ENCODE peak calls at places on chromosome 2, in nine cellular contexts. D, M, R, H, O, V, U, F and G are unnamed samples.

GRCh38 chr2:239249781-239250180 is 151.0 kb downstream of the HDAC4 start:
- DNase-seq in H (peak; percentile 63), V (no peak), D (no peak), F (peak; percentile 86), O (no peak), U (no peak), R (no peak), M (no peak), G (no peak)

GRCh38 chr2:111120253-111121027 is at the start of gene BCL2L11:
- DNase-seq in R (peak; percentile 47), D (peak; percentile 82), M (peak; percentile 81), H (peak; percentile 81), O (peak; percentile 94), V (peak; percentile 96), U (no peak), F (peak; percentile 90), G (peak; percentile 88)

GRCh38 chr2:171172980-171173542 is 12.4 kb upstream of the TLK1 start:
- DNase-seq in F (peak; percentile 41), M (no peak), U (no peak), H (no peak), O (no peak), V (no peak), D (no peak), R (no peak), G (no peak)

GRCh38 chr2:175363719-175364118 is 182.2 kb upstream of the ATP5MC3 start:
- DNase-seq in V (no peak), R (no peak), F (no peak), O (peak; percentile 15), H (no peak), M (no peak), U (no peak), D (no peak), G (no peak)

GRCh38 chr2:15354596-15355359 is 206.4 kb downstream of the NBAS start:
- DNase-seq in O (no peak), U (no peak), F (no peak), M (no peak), D (no peak), V (no peak), R (no peak), H (no peak), G (no peak)

GRCh38 chr2:10048501-10049171 is 5.3 kb downstream of the KLF11 start:
- DNase-seq in O (no peak), R (no peak), D (no peak), U (no peak), V (peak; percentile 68), M (peak; percentile 47), H (no peak), F (peak; percentile 73), G (no peak)

GRCh38 chr2:224146356-224147160 is 107.5 kb upstream of the SERPINE2 start:
- DNase-seq in U (no peak), H (no peak), V (no peak), D (no peak), F (peak; percentile 58), M (no peak), O (no peak), R (no peak), G (no peak)

GRCh38 chr2:16161085-16161565 is 220.8 kb downstream of the MYCN start:
- DNase-seq in V (no peak), F (no peak), D (no peak), M (no peak), R (no peak), O (no peak), U (no peak), H (no peak), G (no peak)

GRCh38 chr2:8441371-8441770 is 240.5 kb upstream of the ID2 start:
- DNase-seq in U (no peak), O (no peak), F (no peak), V (no peak), M (no peak), D (no peak), H (no peak), R (no peak), G (no peak)

GRCh38 chr2:238784671-238785527 is 63.0 kb upstream of the TWIST2 start:
- DNase-seq in M (peak; percentile 84), U (peak; percentile 5), R (peak; percentile 22), D (peak; percentile 24), O (peak; percentile 85), V (peak; percentile 58), F (peak; percentile 79), H (no peak), G (peak; percentile 70)

GRCh38 chr2:31354837-31355236 is 59.7 kb downstream of the XDH start:
- DNase-seq in U (no peak), D (no peak), H (no peak), V (no peak), R (no peak), O (no peak), M (no peak), F (peak; percentile 26), G (no peak)